ENCODE peak calls at places on chromosomes 11 and 22, in five cellular contexts. M is neuronal stem cell, J is H9, E is H1, R is trophoblast cell. X is an unnamed sample.

GRCh38 chr22:42595434-42595833 is 19.2 kb downstream of the POLDIP3 start:
- DNase-seq in J (no peak), E (no peak), R (no peak), M (no peak), X (peak)

GRCh38 chr22:40216041-40216756 is 38.5 kb downstream of the TNRC6B start:
- DNase-seq in E (no peak), R (no peak), J (peak), M (no peak), X (no peak)

GRCh38 chr11:86288776-86289507 is 13.1 kb upstream of the HIKESHI start:
- DNase-seq in R (no peak), J (no peak), E (no peak), M (no peak), X (peak)

GRCh38 chr11:103433380-103433779 is 324.2 kb downstream of the DYNC2H1 start:
- DNase-seq in M (no peak), R (peak), J (no peak), E (no peak), X (peak)

GRCh38 chr11:62671604-62672528 is at the start of the genes LBHD1 and UQCC3:
- DNase-seq in J (peak), E (peak), R (peak), M (peak), X (peak)

GRCh38 chr11:2586091-2586792 is 113.6 kb downstream of the KCNQ1OT1 start:
- DNase-seq in M (no peak), E (no peak), R (no peak), J (peak), X (no peak)

GRCh38 chr22:22030493-22031182 is 48.1 kb upstream of the TOP3B start:
- DNase-seq in J (peak), R (no peak), E (no peak), M (no peak), X (peak)

GRCh38 chr11:46315033-46315738 is 32.1 kb upstream of the DGKZ start:
- DNase-seq in M (peak), R (peak), J (peak), E (peak), X (peak)

GRCh38 chr11:49208006-49208721 is at the start of gene FOLH1:
- DNase-seq in J (peak), R (no peak), E (no peak), M (peak), X (no peak)

GRCh38 chr11:12288934-12289666 is 88.3 kb upstream of the PARVA start:
- DNase-seq in E (no peak), M (no peak), R (no peak), J (no peak), X (no peak)

GRCh38 chr11:46557684-46558151 is 36.1 kb downstream of the AMBRA1 start:
- DNase-seq in E (no peak), J (no peak), M (no peak), R (no peak), X (peak)

GRCh38 chr11:78138694-78139421 is 568 bp downstream of the ALG8 start:
- DNase-seq in J (no peak), E (no peak), M (peak), R (peak), X (peak)

GRCh38 chr11:77204792-77205466 is 76.9 kb downstream of the MYO7A start:
- DNase-seq in M (no peak), E (no peak), J (no peak), R (no peak), X (no peak)

DNA sequence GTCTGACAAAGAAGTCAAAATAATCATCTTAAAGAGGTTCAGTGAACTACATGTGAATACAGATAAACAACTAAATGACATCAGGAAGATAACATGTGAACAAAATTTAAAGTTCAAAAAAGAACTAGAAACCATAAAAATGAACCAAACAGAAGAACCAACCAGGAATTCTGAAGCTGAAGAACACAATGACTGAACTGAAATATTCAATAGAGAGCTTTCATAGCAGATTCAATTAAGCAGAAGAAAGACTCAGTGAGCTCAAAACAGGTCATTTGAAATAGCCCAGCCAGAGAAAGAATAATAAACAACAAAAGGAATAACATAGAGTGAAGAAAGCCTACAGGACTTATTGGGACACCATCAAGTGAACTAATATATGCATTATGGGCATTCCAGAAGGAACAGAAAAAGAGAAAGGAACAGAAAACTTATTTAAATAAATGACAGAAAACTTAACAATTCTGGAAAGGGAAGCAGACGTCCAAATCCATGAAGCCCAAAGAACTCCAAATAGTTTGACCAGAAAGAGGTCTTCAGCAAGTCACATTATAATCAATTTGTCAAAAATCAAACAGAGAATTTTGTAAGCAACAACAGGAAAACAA is 11.0 kb upstream of the SLC36A4 start:
- DNase-seq in J (no peak), R (no peak), E (no peak), M (no peak), X (no peak)
- H2BK12ac ChIP-seq in J (no peak), R (no peak), E (no peak), M (no peak), X (no peak)

GRCh38 chr11:69040581-69041260 is 8.0 kb upstream of the TPCN2 start:
- DNase-seq in J (no peak), R (peak), M (no peak), E (no peak), X (peak)
- H4K8ac ChIP-seq in J (no peak), R (no peak), M (no peak), E (no peak), X (peak)

GRCh38 chr11:116869610-116870009 is 32.2 kb upstream of the APOA1 start:
- DNase-seq in R (no peak), E (no peak), M (no peak), J (no peak), X (no peak)

GRCh38 chr11:116873391-116873790 is 36.0 kb upstream of the APOA1 start:
- DNase-seq in J (no peak), E (no peak), R (no peak), M (no peak), X (no peak)

GRCh38 chr11:116870054-116870453 is 32.6 kb upstream of the APOA1 start:
- DNase-seq in E (no peak), M (no peak), J (no peak), R (no peak), X (no peak)

GRCh38 chr11:116874251-116874650 is 36.8 kb upstream of the APOA1 start:
- DNase-seq in R (peak), J (no peak), M (no peak), E (no peak), X (peak)

GRCh38 chr11:116871248-116871647 is 33.8 kb upstream of the APOA1 start:
- DNase-seq in J (no peak), R (no peak), M (no peak), E (no peak), X (peak)
- H3K27ac ChIP-seq in J (no peak), R (no peak), M (no peak), E (no peak), X (no peak)

DNA sequence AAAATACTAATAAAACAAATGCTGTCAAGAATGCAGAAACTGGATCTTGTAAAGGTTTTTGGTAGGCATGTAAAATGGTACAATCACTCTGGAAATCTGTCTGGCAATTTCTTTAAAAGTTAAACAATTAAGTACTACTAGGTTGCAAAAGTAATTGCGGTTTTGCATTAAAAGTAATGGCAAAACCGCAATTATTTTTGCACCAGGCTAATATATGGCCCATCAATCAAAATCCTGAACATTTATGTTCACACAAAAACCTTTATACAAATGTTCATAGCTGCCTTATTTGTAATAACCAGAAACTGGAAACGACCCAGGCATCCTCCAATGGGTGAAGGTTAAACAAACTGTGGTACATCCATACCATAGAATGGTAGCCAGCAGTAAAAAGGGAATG is 24.6 kb upstream of the ZDHHC13 start:
- DNase-seq in J (no peak), R (no peak), E (no peak), M (no peak), X (no peak)
- H2BK12ac ChIP-seq in J (no peak), R (no peak), E (no peak), M (no peak), X (no peak)

GRCh38 chr11:14422052-14422813 is 63.2 kb upstream of the RRAS2 start:
- DNase-seq in J (peak), M (peak), R (peak), E (peak), X (peak)

GRCh38 chr11:14423633-14424032 is 64.7 kb upstream of the RRAS2 start:
- DNase-seq in J (no peak), M (no peak), R (no peak), E (no peak), X (peak)

GRCh38 chr11:14424096-14424495 is 65.1 kb upstream of the RRAS2 start:
- DNase-seq in J (no peak), E (no peak), R (peak), M (no peak), X (peak)

GRCh38 chr11:14420223-14420622 is 61.2 kb upstream of the RRAS2 start:
- DNase-seq in E (no peak), M (no peak), R (no peak), J (peak), X (no peak)

GRCh38 chr11:14422814-14423182 is 63.8 kb upstream of the RRAS2 start:
- DNase-seq in R (no peak), E (no peak), J (no peak), M (no peak), X (no peak)
- H4K8ac ChIP-seq in R (no peak), E (no peak), J (no peak), M (no peak), X (no peak)

GRCh38 chr11:44954051-44954906 is 3.6 kb upstream of the TP53I11 start:
- DNase-seq in R (no peak), J (no peak), M (no peak), E (no peak), X (no peak)
- H3K27ac ChIP-seq in R (no peak), J (no peak), M (no peak), E (no peak), X (peak)